ENCODE peak calls at places on chromosome 9, in nine cellular contexts. U, G, A, M, Q, C, O, Z and B are unnamed samples.

GRCh38 chr9:121975801-121976277 is 117.3 kb downstream of the TTLL11 start:
- DNase-seq in M (peak; percentile 61), C (no peak), A (no peak), U (peak; percentile 67), Z (no peak), G (peak; percentile 57), O (peak; percentile 76), Q (no peak), B (peak; percentile 37)

GRCh38 chr9:89647366-89648128 is 42.7 kb downstream of the GADD45G start:
- DNase-seq in A (no peak), C (peak; percentile 40), Q (no peak), O (no peak), G (no peak), M (no peak), U (no peak), Z (no peak), B (no peak)

GRCh38 chr9:13719410-13719809 is 439.9 kb upstream of the MPDZ start:
- DNase-seq in O (no peak), U (no peak), A (no peak), M (peak; percentile 42), C (no peak), G (peak; percentile 36), Z (no peak), Q (no peak), B (no peak)

GRCh38 chr9:121463026-121463827 is 36.4 kb downstream of the GGTA1 start:
- DNase-seq in C (peak; percentile 61), O (peak; percentile 39), Z (peak; percentile 61), A (peak; percentile 75), U (peak; percentile 33), G (peak; percentile 18), M (no peak), Q (no peak), B (no peak)

GRCh38 chr9:121700165-121700830 is 48.9 kb downstream of the DAB2IP start:
- DNase-seq in A (peak; percentile 69), O (peak; percentile 64), C (peak; percentile 85), U (peak; percentile 80), M (peak; percentile 53), Q (peak; percentile 73), Z (peak; percentile 87), G (peak; percentile 48), B (peak; percentile 79)

GRCh38 chr9:113187935-113188595 is 33.0 kb downstream of the FKBP15 start:
- DNase-seq in C (peak; percentile 84), Z (peak; percentile 70), Q (no peak), O (peak; percentile 28), M (peak; percentile 92), U (no peak), G (peak; percentile 94), A (no peak), B (peak; percentile 56)

GRCh38 chr9:33331411-33331891 is 41.1 kb downstream of the NFX1 start:
- DNase-seq in U (no peak), Q (no peak), C (no peak), M (peak; percentile 49), G (peak; percentile 55), O (no peak), Z (no peak), A (no peak), B (no peak)

GRCh38 chr9:133795049-133795448 is 56.9 kb upstream of the SARDH start:
- DNase-seq in M (no peak), G (no peak), U (no peak), Z (no peak), Q (no peak), A (no peak), O (no peak), C (no peak), B (no peak)

GRCh38 chr9:35954942-35955546 is 2.9 kb downstream of the OR2S2 start:
- DNase-seq in Z (no peak), G (peak; percentile 90), M (peak; percentile 91), U (peak; percentile 60), Q (no peak), C (no peak), O (peak; percentile 85), A (peak; percentile 78), B (no peak)

GRCh38 chr9:124660341-124660801 is 110.7 kb downstream of the NR6A1 start:
- DNase-seq in O (peak; percentile 48), M (peak; percentile 57), A (peak; percentile 83), U (peak; percentile 13), G (peak; percentile 61), C (no peak), Q (no peak), Z (no peak), B (peak; percentile 35)

GRCh38 chr9:126376311-126376902 is 49.8 kb downstream of the MVB12B start:
- DNase-seq in U (no peak), Z (no peak), M (no peak), G (no peak), Q (no peak), A (peak; percentile 74), C (no peak), O (peak; percentile 70), B (peak; percentile 77)

GRCh38 chr9:78030553-78031270 is 899 bp downstream of the GNAQ start:
- DNase-seq in G (peak; percentile 21), Z (peak; percentile 78), Q (peak; percentile 69), U (peak; percentile 54), O (peak; percentile 82), C (peak; percentile 73), M (peak; percentile 45), A (peak; percentile 81), B (peak; percentile 82)

GRCh38 chr9:125431741-125432271 is 170.2 kb downstream of the GAPVD1 start:
- DNase-seq in C (peak; percentile 48), M (no peak), O (no peak), Q (peak; percentile 12), Z (no peak), U (no peak), A (no peak), G (no peak), B (no peak)

GRCh38 chr9:136133191-136133958 is 14.7 kb upstream of the TMEM250 start:
- DNase-seq in Z (no peak), U (no peak), M (peak; percentile 12), A (peak; percentile 91), G (no peak), Q (no peak), O (peak; percentile 81), C (no peak), B (no peak)

GRCh38 chr9:108673386-108673785 is 182.4 kb downstream of the ACTL7B start:
- DNase-seq in Z (no peak), G (no peak), M (no peak), A (no peak), Q (no peak), U (no peak), O (no peak), C (no peak), B (no peak)

GRCh38 chr9:129459550-129460322 is 161.2 kb downstream of the C9orf50 start:
- DNase-seq in C (peak; percentile 70), M (no peak), O (no peak), U (no peak), A (no peak), G (no peak), Z (no peak), Q (no peak), B (no peak)

GRCh38 chr9:81776390-81776789 is 87.0 kb upstream of the TLE1 start:
- DNase-seq in M (no peak), C (no peak), O (no peak), U (no peak), A (no peak), G (no peak), Z (no peak), Q (no peak), B (no peak)

GRCh38 chr9:15306068-15306756 is 804 bp downstream of the TTC39B start:
- DNase-seq in C (peak; percentile 79), A (peak; percentile 51), G (peak; percentile 56), M (peak; percentile 63), Q (peak; percentile 60), U (peak; percentile 76), Z (peak; percentile 88), O (peak; percentile 84), B (peak; percentile 83)

GRCh38 chr9:113868501-113868900 is 7.6 kb upstream of the ZNF618 start:
- DNase-seq in Z (no peak), C (no peak), O (no peak), G (no peak), A (no peak), M (no peak), Q (no peak), U (no peak), B (no peak)

GRCh38 chr9:36140086-36141084 is 3.9 kb downstream of the GLIPR2 start:
- DNase-seq in Z (no peak), Q (no peak), G (no peak), O (no peak), C (peak; percentile 63), U (no peak), A (no peak), M (no peak), B (no peak)

DNA sequence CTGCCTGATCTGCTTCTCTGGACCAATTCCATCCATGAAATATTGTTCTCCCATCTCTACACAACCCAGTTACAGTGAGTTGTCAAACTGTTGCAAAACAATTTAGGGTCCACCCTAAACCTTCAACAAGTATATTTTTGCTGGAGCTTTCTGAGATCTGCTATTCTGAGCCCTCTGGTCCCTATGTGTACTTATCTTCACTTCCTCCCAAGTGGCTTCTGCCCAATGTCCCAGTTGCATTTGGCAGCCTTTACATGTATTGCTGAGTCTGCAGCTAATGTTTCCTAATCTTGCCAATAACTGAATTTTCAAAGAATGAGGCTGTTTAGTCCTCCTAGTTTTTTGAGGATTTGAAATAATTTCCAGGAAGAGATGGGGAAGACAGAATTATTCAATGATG is 38.9 kb downstream of the AGTPBP1 start:
- DNase-seq in U (no peak), G (no peak), Z (no peak), A (no peak), Q (no peak), C (no peak), M (no peak), O (no peak), B (no peak)
- H3K4me3 ChIP-seq in U (no peak overlapping the region), G (no peak overlapping the region), Z (no peak overlapping the region), A (no peak overlapping the region), Q (no peak overlapping the region), C (no peak overlapping the region), M (no peak overlapping the region), O (no peak overlapping the region), B (no peak overlapping the region)

GRCh38 chr9:22238809-22239684 is 207.6 kb upstream of the DMRTA1 start:
- DNase-seq in G (peak; percentile 63), C (no peak), A (peak; percentile 38), M (peak; percentile 74), O (peak; percentile 53), Z (no peak), Q (no peak), U (no peak), B (peak; percentile 14)
- TF ChIP-seq CTCF in G (peak; percentile 62), C (no peak), A (peak; percentile 49), M (peak; percentile 61), O (peak; percentile 47), Z (peak; percentile 58), Q (peak; percentile 34), U (no peak), B (peak; percentile 34)

DNA sequence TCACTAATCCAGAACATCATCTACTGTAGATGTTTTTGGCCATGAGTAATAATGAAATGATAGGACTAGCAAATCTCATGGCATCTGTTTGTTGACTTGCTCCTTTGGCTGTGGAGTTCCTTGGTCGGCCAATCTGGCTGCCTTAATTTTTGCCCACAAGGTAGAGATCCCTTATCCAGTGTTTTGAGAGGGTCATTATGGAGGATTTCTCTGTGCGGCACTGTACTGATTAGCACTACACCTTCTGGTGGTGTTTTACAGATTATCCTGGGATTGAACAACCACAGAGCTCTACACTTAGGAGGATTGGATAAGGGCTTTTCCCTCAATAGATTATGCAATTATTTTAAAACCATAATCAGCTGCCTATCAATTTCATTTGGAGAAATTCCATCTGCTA is 3.2 kb upstream of the ENHO start:
- DNase-seq in O (no peak), M (no peak), U (no peak), G (no peak), A (no peak), Z (no peak), Q (no peak), C (peak; percentile 15), B (no peak)
- H3K4me1 ChIP-seq in O (no peaks in the 10 kb centered on the region), M (no peaks in the 10 kb centered on the region), U (no peaks in the 10 kb centered on the region), G (no peaks in the 10 kb centered on the region), A (peaks cover 13% of the 10 kb centered on the region), Z (peaks cover 9% of the 10 kb centered on the region), Q (peaks cover 5% of the 10 kb centered on the region), C (peaks cover 12% of the 10 kb centered on the region), B (peaks cover 8% of the 10 kb centered on the region)

GRCh38 chr9:37412431-37413151 is 9.9 kb upstream of the GRHPR start:
- DNase-seq in O (no peak), M (no peak), A (peak; percentile 58), U (no peak), G (peak; percentile 29), C (no peak), Q (no peak), Z (no peak), B (no peak)
- H3K4me3 ChIP-seq in O (no peak overlapping the region), M (no peak overlapping the region), A (no peak overlapping the region), U (no peak overlapping the region), G (no peak overlapping the region), C (no peak overlapping the region), Q (no peak overlapping the region), Z (no peak overlapping the region), B (no peak overlapping the region)